ENCODE peak calls at places on chromosomes 4 and X, in ten cellular contexts. One of them, this sample, is unnamed.

GRCh38 chrX:72052415-72053090 is 79.2 kb downstream of the RTL5 start:
- DNase-seq in CD4-positive, CD25-positive, alpha-beta regulatory T cell: no peak
- DNase-seq in Karpas-422: peak
- DNase-seq in tibial artery: no peak
- DNase-seq in CD8-positive, alpha-beta memory T cell: no peak
- DNase-seq in WERI-Rb-1: no peak
- DNase-seq in endothelial cell of umbilical vein: peak
- DNase-seq in spleen: no peak
- DNase-seq in RWPE1: no peak
- DNase-seq in left lung: no peak
- DNase-seq in this sample: no peak

GRCh38 chrX:31316340-31316991 is 244.6 kb upstream of the FTHL17 start:
- DNase-seq in Karpas-422: no peak
- DNase-seq in RWPE1: no peak
- DNase-seq in CD4-positive, CD25-positive, alpha-beta regulatory T cell: no peak
- DNase-seq in left lung: no peak
- DNase-seq in CD8-positive, alpha-beta memory T cell: no peak
- DNase-seq in WERI-Rb-1: no peak
- DNase-seq in tibial artery: no peak
- DNase-seq in spleen: no peak
- DNase-seq in endothelial cell of umbilical vein: no peak
- DNase-seq in this sample: no peak

GRCh38 chr4:165506780-165507305 is 128.0 kb downstream of the CPE start:
- DNase-seq in spleen: no peak
- DNase-seq in Karpas-422: no peak
- DNase-seq in left lung: no peak
- DNase-seq in CD4-positive, CD25-positive, alpha-beta regulatory T cell: no peak
- DNase-seq in tibial artery: no peak
- DNase-seq in WERI-Rb-1: no peak
- DNase-seq in endothelial cell of umbilical vein: no peak
- DNase-seq in CD8-positive, alpha-beta memory T cell: no peak
- DNase-seq in RWPE1: no peak
- DNase-seq in this sample: no peak

GRCh38 chr4:68368566-68369473 is 18.9 kb upstream of the YTHDC1 start:
- DNase-seq in endothelial cell of umbilical vein: no peak
- DNase-seq in left lung: no peak
- DNase-seq in spleen: no peak
- DNase-seq in CD8-positive, alpha-beta memory T cell: no peak
- DNase-seq in CD4-positive, CD25-positive, alpha-beta regulatory T cell: no peak
- DNase-seq in WERI-Rb-1: no peak
- DNase-seq in Karpas-422: no peak
- DNase-seq in tibial artery: no peak
- DNase-seq in RWPE1: peak
- DNase-seq in this sample: no peak

GRCh38 chrX:75781618-75782017 is 3.4 kb downstream of the MAGEE2 start:
- DNase-seq in spleen: no peak
- DNase-seq in CD8-positive, alpha-beta memory T cell: no peak
- DNase-seq in endothelial cell of umbilical vein: no peak
- DNase-seq in Karpas-422: no peak
- DNase-seq in RWPE1: no peak
- DNase-seq in left lung: no peak
- DNase-seq in CD4-positive, CD25-positive, alpha-beta regulatory T cell: no peak
- DNase-seq in tibial artery: no peak
- DNase-seq in WERI-Rb-1: no peak
- DNase-seq in this sample: peak

GRCh38 chr4:98873059-98873458 is 55.9 kb downstream of the EIF4E start:
- DNase-seq in CD8-positive, alpha-beta memory T cell: no peak
- DNase-seq in endothelial cell of umbilical vein: no peak
- DNase-seq in RWPE1: no peak
- DNase-seq in CD4-positive, CD25-positive, alpha-beta regulatory T cell: no peak
- DNase-seq in Karpas-422: no peak
- DNase-seq in tibial artery: no peak
- DNase-seq in spleen: no peak
- DNase-seq in WERI-Rb-1: no peak
- DNase-seq in left lung: no peak
- DNase-seq in this sample: no peak

GRCh38 chr4:186132577-186133277 is 28.2 kb downstream of the FAM149A start:
- DNase-seq in CD8-positive, alpha-beta memory T cell: no peak
- DNase-seq in CD4-positive, CD25-positive, alpha-beta regulatory T cell: no peak
- DNase-seq in RWPE1: peak
- DNase-seq in tibial artery: no peak
- DNase-seq in Karpas-422: peak
- DNase-seq in WERI-Rb-1: no peak
- DNase-seq in left lung: no peak
- DNase-seq in spleen: no peak
- DNase-seq in endothelial cell of umbilical vein: peak
- DNase-seq in this sample: no peak

GRCh38 chr4:102263024-102263787 is 82.1 kb downstream of the SLC39A8 start:
- DNase-seq in tibial artery: no peak
- DNase-seq in spleen: no peak
- DNase-seq in RWPE1: peak
- DNase-seq in endothelial cell of umbilical vein: peak
- DNase-seq in WERI-Rb-1: peak
- DNase-seq in CD8-positive, alpha-beta memory T cell: no peak
- DNase-seq in left lung: no peak
- DNase-seq in CD4-positive, CD25-positive, alpha-beta regulatory T cell: peak
- DNase-seq in Karpas-422: peak
- DNase-seq in this sample: no peak

GRCh38 chr4:138494931-138495330 is 252.8 kb upstream of the SLC7A11 start:
- DNase-seq in left lung: no peak
- DNase-seq in tibial artery: no peak
- DNase-seq in Karpas-422: peak
- DNase-seq in WERI-Rb-1: peak
- DNase-seq in CD4-positive, CD25-positive, alpha-beta regulatory T cell: no peak
- DNase-seq in CD8-positive, alpha-beta memory T cell: no peak
- DNase-seq in RWPE1: peak
- DNase-seq in endothelial cell of umbilical vein: peak
- DNase-seq in spleen: no peak
- DNase-seq in this sample: no peak

GRCh38 chr4:109959195-109959594 is 46.5 kb downstream of the EGF start:
- DNase-seq in CD8-positive, alpha-beta memory T cell: no peak
- DNase-seq in spleen: no peak
- DNase-seq in WERI-Rb-1: no peak
- DNase-seq in RWPE1: no peak
- DNase-seq in endothelial cell of umbilical vein: no peak
- DNase-seq in left lung: no peak
- DNase-seq in CD4-positive, CD25-positive, alpha-beta regulatory T cell: no peak
- DNase-seq in tibial artery: no peak
- DNase-seq in Karpas-422: no peak
- DNase-seq in this sample: no peak

GRCh38 chr4:26174033-26174432 is 146.8 kb upstream of the RBPJ start:
- DNase-seq in CD4-positive, CD25-positive, alpha-beta regulatory T cell: no peak
- DNase-seq in CD8-positive, alpha-beta memory T cell: no peak
- DNase-seq in left lung: no peak
- DNase-seq in spleen: no peak
- DNase-seq in tibial artery: no peak
- DNase-seq in RWPE1: no peak
- DNase-seq in endothelial cell of umbilical vein: no peak
- DNase-seq in WERI-Rb-1: no peak
- DNase-seq in Karpas-422: peak
- DNase-seq in this sample: no peak

GRCh38 chr4:113316879-113317278 is 267.4 kb downstream of the ANK2 start:
- DNase-seq in spleen: no peak
- DNase-seq in CD8-positive, alpha-beta memory T cell: no peak
- DNase-seq in left lung: no peak
- DNase-seq in CD4-positive, CD25-positive, alpha-beta regulatory T cell: peak
- DNase-seq in RWPE1: no peak
- DNase-seq in WERI-Rb-1: no peak
- DNase-seq in Karpas-422: peak
- DNase-seq in endothelial cell of umbilical vein: no peak
- DNase-seq in tibial artery: no peak
- DNase-seq in this sample: no peak

GRCh38 chr4:40321671-40322131 is 13.4 kb upstream of the CHRNA9 start:
- DNase-seq in RWPE1: no peak
- DNase-seq in spleen: no peak
- DNase-seq in left lung: no peak
- DNase-seq in tibial artery: no peak
- DNase-seq in CD4-positive, CD25-positive, alpha-beta regulatory T cell: no peak
- DNase-seq in Karpas-422: no peak
- DNase-seq in endothelial cell of umbilical vein: peak
- DNase-seq in CD8-positive, alpha-beta memory T cell: no peak
- DNase-seq in WERI-Rb-1: no peak
- DNase-seq in this sample: no peak
- H3K27ac ChIP-seq in RWPE1: no peak
- H3K27ac ChIP-seq in spleen: no peak
- H3K27ac ChIP-seq in left lung: no peak
- H3K27ac ChIP-seq in tibial artery: no peak
- H3K27ac ChIP-seq in CD4-positive, CD25-positive, alpha-beta regulatory T cell: no peak
- H3K27ac ChIP-seq in Karpas-422: no peak
- H3K27ac ChIP-seq in endothelial cell of umbilical vein: no peak
- H3K27ac ChIP-seq in CD8-positive, alpha-beta memory T cell: no peak
- H3K27ac ChIP-seq in WERI-Rb-1: no peak
- H3K27ac ChIP-seq in this sample: peak

GRCh38 chrX:37815366-37815765 is 32.0 kb downstream of the DYNLT3 start:
- DNase-seq in WERI-Rb-1: no peak
- DNase-seq in CD4-positive, CD25-positive, alpha-beta regulatory T cell: no peak
- DNase-seq in left lung: no peak
- DNase-seq in Karpas-422: peak
- DNase-seq in endothelial cell of umbilical vein: no peak
- DNase-seq in spleen: no peak
- DNase-seq in RWPE1: no peak
- DNase-seq in tibial artery: no peak
- DNase-seq in CD8-positive, alpha-beta memory T cell: no peak
- DNase-seq in this sample: no peak

GRCh38 chrX:37817176-37817575 is 30.2 kb downstream of the DYNLT3 start:
- DNase-seq in WERI-Rb-1: no peak
- DNase-seq in tibial artery: no peak
- DNase-seq in spleen: no peak
- DNase-seq in RWPE1: no peak
- DNase-seq in CD8-positive, alpha-beta memory T cell: no peak
- DNase-seq in endothelial cell of umbilical vein: no peak
- DNase-seq in CD4-positive, CD25-positive, alpha-beta regulatory T cell: no peak
- DNase-seq in left lung: no peak
- DNase-seq in Karpas-422: peak
- DNase-seq in this sample: no peak

GRCh38 chrX:37818031-37818430 is 29.3 kb downstream of the DYNLT3 start:
- DNase-seq in Karpas-422: peak
- DNase-seq in endothelial cell of umbilical vein: no peak
- DNase-seq in tibial artery: no peak
- DNase-seq in spleen: no peak
- DNase-seq in CD4-positive, CD25-positive, alpha-beta regulatory T cell: no peak
- DNase-seq in WERI-Rb-1: no peak
- DNase-seq in left lung: no peak
- DNase-seq in CD8-positive, alpha-beta memory T cell: no peak
- DNase-seq in RWPE1: no peak
- DNase-seq in this sample: no peak

GRCh38 chrX:37817579-37817978 is 29.8 kb downstream of the DYNLT3 start:
- DNase-seq in CD8-positive, alpha-beta memory T cell: no peak
- DNase-seq in tibial artery: no peak
- DNase-seq in Karpas-422: peak
- DNase-seq in spleen: no peak
- DNase-seq in left lung: no peak
- DNase-seq in CD4-positive, CD25-positive, alpha-beta regulatory T cell: no peak
- DNase-seq in endothelial cell of umbilical vein: no peak
- DNase-seq in RWPE1: no peak
- DNase-seq in WERI-Rb-1: no peak
- DNase-seq in this sample: no peak

DNA sequence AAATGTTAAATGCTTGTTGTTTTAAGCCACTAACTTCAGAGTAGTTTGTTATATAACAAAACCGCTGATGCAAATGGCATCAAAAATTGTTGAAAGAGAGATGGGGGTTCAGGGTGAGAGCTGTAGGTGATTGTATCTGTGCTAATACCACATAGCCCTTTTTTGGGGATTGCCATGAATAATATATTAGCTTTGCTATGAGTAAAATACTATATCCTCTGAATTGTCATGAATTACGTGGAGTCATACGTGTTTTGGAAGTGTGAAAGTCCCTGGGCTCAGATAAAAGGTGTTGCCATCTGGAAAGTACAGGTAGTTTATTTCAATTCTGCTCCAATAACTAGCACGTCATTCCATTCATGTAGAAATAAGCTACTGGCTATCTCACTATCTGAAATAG is 30.6 kb downstream of the DYNLT3 start:
- DNase-seq in Karpas-422: no peak
- DNase-seq in tibial artery: no peak
- DNase-seq in CD8-positive, alpha-beta memory T cell: no peak
- DNase-seq in WERI-Rb-1: no peak
- DNase-seq in endothelial cell of umbilical vein: no peak
- DNase-seq in CD4-positive, CD25-positive, alpha-beta regulatory T cell: no peak
- DNase-seq in RWPE1: no peak
- DNase-seq in spleen: no peak
- DNase-seq in left lung: no peak
- DNase-seq in this sample: no peak
- H3K27ac ChIP-seq in Karpas-422: peak
- H3K27ac ChIP-seq in tibial artery: no peak
- H3K27ac ChIP-seq in CD8-positive, alpha-beta memory T cell: no peak
- H3K27ac ChIP-seq in WERI-Rb-1: no peak
- H3K27ac ChIP-seq in endothelial cell of umbilical vein: no peak
- H3K27ac ChIP-seq in CD4-positive, CD25-positive, alpha-beta regulatory T cell: no peak
- H3K27ac ChIP-seq in RWPE1: no peak
- H3K27ac ChIP-seq in spleen: no peak
- H3K27ac ChIP-seq in left lung: no peak
- H3K27ac ChIP-seq in this sample: no peak

DNA sequence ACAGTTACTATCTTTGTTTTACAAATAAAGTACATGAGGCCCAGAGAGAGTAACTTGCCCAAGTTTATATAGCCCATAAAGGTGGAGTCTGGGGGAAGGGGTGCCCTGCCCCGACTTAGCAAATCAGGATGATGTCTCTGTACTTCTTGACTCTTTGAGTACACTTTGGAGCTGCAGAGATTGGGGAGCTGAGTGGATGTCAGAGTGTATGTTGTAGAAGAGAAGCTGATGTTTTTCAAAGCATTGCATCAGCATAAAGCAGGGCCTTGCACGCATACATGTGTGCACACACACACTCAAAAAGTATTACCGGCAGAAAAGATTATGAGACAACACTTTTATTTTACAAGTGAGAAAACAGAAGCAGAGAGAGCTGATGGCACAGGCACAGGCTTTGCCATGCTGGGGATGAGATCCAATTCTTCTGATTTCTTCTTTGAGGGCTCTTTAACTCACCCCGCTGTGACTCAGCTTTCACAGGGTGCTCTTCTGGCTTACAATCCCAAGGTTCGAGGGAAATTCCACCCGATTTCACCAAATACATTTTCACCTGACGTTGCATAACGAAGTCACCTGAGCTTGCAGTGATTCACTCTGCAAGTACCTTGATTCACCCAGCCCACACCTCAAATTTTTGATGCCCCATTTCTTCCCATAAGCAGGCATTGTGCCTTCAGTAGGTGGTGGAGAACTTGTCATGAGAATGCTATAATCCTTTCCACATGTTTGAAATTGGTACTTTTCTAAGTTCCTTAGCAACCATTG is 292.8 kb upstream of the BOD1L1 start:
- DNase-seq in WERI-Rb-1: no peak
- DNase-seq in CD4-positive, CD25-positive, alpha-beta regulatory T cell: no peak
- DNase-seq in tibial artery: no peak
- DNase-seq in RWPE1: peak
- DNase-seq in spleen: no peak
- DNase-seq in Karpas-422: no peak
- DNase-seq in endothelial cell of umbilical vein: no peak
- DNase-seq in left lung: no peak
- DNase-seq in CD8-positive, alpha-beta memory T cell: no peak
- DNase-seq in this sample: peak
- H3K27ac ChIP-seq in WERI-Rb-1: no peak
- H3K27ac ChIP-seq in CD4-positive, CD25-positive, alpha-beta regulatory T cell: no peak
- H3K27ac ChIP-seq in tibial artery: no peak
- H3K27ac ChIP-seq in RWPE1: peak
- H3K27ac ChIP-seq in spleen: no peak
- H3K27ac ChIP-seq in Karpas-422: no peak
- H3K27ac ChIP-seq in endothelial cell of umbilical vein: peak
- H3K27ac ChIP-seq in left lung: no peak
- H3K27ac ChIP-seq in CD8-positive, alpha-beta memory T cell: no peak
- H3K27ac ChIP-seq in this sample: peak

GRCh38 chrX:70046978-70047377 is 2.8 kb downstream of the AWAT2 start:
- DNase-seq in CD8-positive, alpha-beta memory T cell: no peak
- DNase-seq in CD4-positive, CD25-positive, alpha-beta regulatory T cell: no peak
- DNase-seq in left lung: no peak
- DNase-seq in endothelial cell of umbilical vein: peak
- DNase-seq in tibial artery: no peak
- DNase-seq in WERI-Rb-1: no peak
- DNase-seq in Karpas-422: no peak
- DNase-seq in RWPE1: peak
- DNase-seq in spleen: no peak
- DNase-seq in this sample: no peak
- H3K27ac ChIP-seq in CD8-positive, alpha-beta memory T cell: no peak
- H3K27ac ChIP-seq in CD4-positive, CD25-positive, alpha-beta regulatory T cell: no peak
- H3K27ac ChIP-seq in left lung: no peak
- H3K27ac ChIP-seq in endothelial cell of umbilical vein: peak
- H3K27ac ChIP-seq in tibial artery: no peak
- H3K27ac ChIP-seq in WERI-Rb-1: no peak
- H3K27ac ChIP-seq in Karpas-422: no peak
- H3K27ac ChIP-seq in RWPE1: peak
- H3K27ac ChIP-seq in spleen: no peak
- H3K27ac ChIP-seq in this sample: no peak

This sample was measured in caudate nucleus.